ENCODE peak calls at places on chromosomes 2 and 18, in five cellular contexts. One of them, this sample, is unnamed.

GRCh38 chr2:6864251-6864758 is 1.4 kb downstream of the CMPK2 start:
- DNase-seq in esophagus squamous epithelium: no peak
- DNase-seq in ovary: no peak
- DNase-seq in cardiac fibroblast: no peak
- DNase-seq in stomach: no peak
- DNase-seq in this sample: no peak

GRCh38 chr2:70714141-70714905 is 53.7 kb downstream of the ADD2 start:
- DNase-seq in esophagus squamous epithelium: no peak
- DNase-seq in ovary: no peak
- DNase-seq in cardiac fibroblast: no peak
- DNase-seq in stomach: no peak
- DNase-seq in this sample: no peak

GRCh38 chr2:144261336-144261735 is 258.6 kb downstream of the ZEB2 start:
- DNase-seq in esophagus squamous epithelium: no peak
- DNase-seq in ovary: no peak
- DNase-seq in cardiac fibroblast: no peak
- DNase-seq in stomach: no peak
- DNase-seq in this sample: no peak

GRCh38 chr2:191625016-191625415 is 52.9 kb upstream of the NABP1 start:
- DNase-seq in esophagus squamous epithelium: no peak
- DNase-seq in ovary: no peak
- DNase-seq in cardiac fibroblast: peak; percentile 76
- DNase-seq in stomach: no peak
- DNase-seq in this sample: peak; percentile 39

GRCh38 chr2:48851161-48851560 is 95.6 kb upstream of the LHCGR start:
- DNase-seq in esophagus squamous epithelium: no peak
- DNase-seq in ovary: no peak
- DNase-seq in cardiac fibroblast: peak; percentile 32
- DNase-seq in stomach: no peak
- DNase-seq in this sample: no peak

GRCh38 chr2:152715854-152716428 is 1.3 kb downstream of the PRPF40A start:
- DNase-seq in esophagus squamous epithelium: no peak
- DNase-seq in ovary: no peak
- DNase-seq in cardiac fibroblast: peak; percentile 53
- DNase-seq in stomach: no peak
- DNase-seq in this sample: no peak

GRCh38 chr2:184040230-184040629 is 558.1 kb upstream of the ZNF804A start:
- DNase-seq in esophagus squamous epithelium: no peak
- DNase-seq in ovary: no peak
- DNase-seq in cardiac fibroblast: no peak
- DNase-seq in stomach: no peak
- DNase-seq in this sample: no peak

GRCh38 chr18:54388203-54389142 is 30.8 kb downstream of the C18orf54 start:
- DNase-seq in esophagus squamous epithelium: no peak
- DNase-seq in ovary: no peak
- DNase-seq in cardiac fibroblast: peak; percentile 91
- DNase-seq in stomach: no peak
- DNase-seq in this sample: peak; percentile 44

GRCh38 chr2:106105151-106105922 is 88.8 kb downstream of the UXS1 start:
- DNase-seq in esophagus squamous epithelium: no peak
- DNase-seq in ovary: no peak
- DNase-seq in cardiac fibroblast: no peak
- DNase-seq in stomach: no peak
- DNase-seq in this sample: no peak

GRCh38 chr18:62250475-62250874 is 63.4 kb downstream of the RELCH start:
- DNase-seq in esophagus squamous epithelium: no peak
- DNase-seq in ovary: no peak
- DNase-seq in cardiac fibroblast: no peak
- DNase-seq in stomach: no peak
- DNase-seq in this sample: no peak

GRCh38 chr18:30044496-30044895 is 998.0 kb downstream of the DSC3 start:
- DNase-seq in esophagus squamous epithelium: no peak
- DNase-seq in ovary: no peak
- DNase-seq in cardiac fibroblast: no peak
- DNase-seq in stomach: no peak
- DNase-seq in this sample: no peak
- TF ChIP-seq CTCF in esophagus squamous epithelium: no peak
- TF ChIP-seq CTCF in ovary: no peak
- TF ChIP-seq CTCF in cardiac fibroblast: no peak
- TF ChIP-seq CTCF in stomach: no peak
- TF ChIP-seq CTCF in this sample: no peak

GRCh38 chr2:5367321-5367720 is 324.9 kb upstream of the SOX11 start:
- DNase-seq in esophagus squamous epithelium: no peak
- DNase-seq in ovary: no peak
- DNase-seq in cardiac fibroblast: no peak
- DNase-seq in stomach: no peak
- DNase-seq in this sample: no peak

GRCh38 chr2:5368263-5368662 is 323.9 kb upstream of the SOX11 start:
- DNase-seq in esophagus squamous epithelium: no peak
- DNase-seq in ovary: no peak
- DNase-seq in cardiac fibroblast: no peak
- DNase-seq in stomach: no peak
- DNase-seq in this sample: no peak

GRCh38 chr2:5360081-5360480 is 332.1 kb upstream of the SOX11 start:
- DNase-seq in esophagus squamous epithelium: no peak
- DNase-seq in ovary: no peak
- DNase-seq in cardiac fibroblast: no peak
- DNase-seq in stomach: no peak
- DNase-seq in this sample: no peak

GRCh38 chr2:5364361-5364760 is 327.8 kb upstream of the SOX11 start:
- DNase-seq in esophagus squamous epithelium: no peak
- DNase-seq in ovary: no peak
- DNase-seq in cardiac fibroblast: no peak
- DNase-seq in stomach: no peak
- DNase-seq in this sample: no peak

DNA sequence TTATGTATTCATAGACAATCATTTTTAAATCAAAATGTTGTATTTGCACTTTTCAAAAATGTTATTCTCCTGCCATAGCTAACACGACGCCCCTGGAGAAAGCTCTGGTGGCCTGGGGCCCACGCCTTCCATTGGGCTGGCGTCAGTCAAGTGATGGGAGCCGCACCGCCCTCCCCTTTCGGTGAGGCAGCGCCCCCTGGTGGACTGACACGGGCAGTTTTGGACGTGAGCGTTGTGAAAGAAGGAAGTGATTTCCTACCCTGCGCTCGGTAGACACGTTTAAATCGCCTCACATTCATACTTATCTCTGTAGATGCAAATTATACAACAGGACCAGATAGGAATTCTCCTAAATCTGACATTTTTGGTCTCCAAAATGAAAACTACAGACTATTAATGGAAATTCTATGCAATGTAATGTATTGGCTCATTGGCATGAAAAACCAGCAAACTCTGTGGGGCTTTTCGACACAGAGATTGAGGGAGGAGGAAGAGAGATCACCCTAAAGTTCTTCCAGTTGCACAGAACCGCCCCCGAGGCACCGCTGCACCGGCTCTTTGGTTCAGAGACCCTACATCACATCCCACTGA is 326.2 kb upstream of the SOX11 start:
- DNase-seq in esophagus squamous epithelium: no peak
- DNase-seq in ovary: peak; percentile 24
- DNase-seq in cardiac fibroblast: peak; percentile 20
- DNase-seq in stomach: peak; percentile 68
- DNase-seq in this sample: peak; percentile 20
- TF ChIP-seq CTCF in esophagus squamous epithelium: peak; percentile 29
- TF ChIP-seq CTCF in ovary: no peak
- TF ChIP-seq CTCF in cardiac fibroblast: peak; percentile 40
- TF ChIP-seq CTCF in stomach: peak; percentile 58
- TF ChIP-seq CTCF in this sample: peak; percentile 33

DNA sequence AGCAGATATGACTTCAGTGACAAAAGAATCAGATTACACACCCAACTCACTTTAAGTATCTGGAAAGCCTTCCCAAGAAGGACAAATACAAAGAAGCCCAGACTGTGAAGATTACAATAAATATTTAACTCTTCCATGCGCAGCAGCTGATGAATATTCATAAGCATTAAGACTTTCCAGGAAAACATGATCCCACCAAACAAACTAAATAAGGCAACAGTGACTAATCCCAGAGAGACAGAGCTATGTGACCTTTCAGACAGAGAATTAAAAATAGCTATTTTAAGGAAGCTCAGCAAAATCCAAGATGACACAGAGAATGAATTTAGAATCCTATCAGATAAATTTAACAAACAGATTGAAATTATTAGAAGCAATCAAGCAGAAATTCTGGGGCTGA is 108.1 kb upstream of the UBE2E3 start:
- DNase-seq in esophagus squamous epithelium: no peak
- DNase-seq in ovary: no peak
- DNase-seq in cardiac fibroblast: peak; percentile 19
- DNase-seq in stomach: no peak
- DNase-seq in this sample: no peak
- TF ChIP-seq CTCF in esophagus squamous epithelium: no peak
- TF ChIP-seq CTCF in ovary: no peak
- TF ChIP-seq CTCF in cardiac fibroblast: no peak
- TF ChIP-seq CTCF in stomach: no peak
- TF ChIP-seq CTCF in this sample: no peak

DNA sequence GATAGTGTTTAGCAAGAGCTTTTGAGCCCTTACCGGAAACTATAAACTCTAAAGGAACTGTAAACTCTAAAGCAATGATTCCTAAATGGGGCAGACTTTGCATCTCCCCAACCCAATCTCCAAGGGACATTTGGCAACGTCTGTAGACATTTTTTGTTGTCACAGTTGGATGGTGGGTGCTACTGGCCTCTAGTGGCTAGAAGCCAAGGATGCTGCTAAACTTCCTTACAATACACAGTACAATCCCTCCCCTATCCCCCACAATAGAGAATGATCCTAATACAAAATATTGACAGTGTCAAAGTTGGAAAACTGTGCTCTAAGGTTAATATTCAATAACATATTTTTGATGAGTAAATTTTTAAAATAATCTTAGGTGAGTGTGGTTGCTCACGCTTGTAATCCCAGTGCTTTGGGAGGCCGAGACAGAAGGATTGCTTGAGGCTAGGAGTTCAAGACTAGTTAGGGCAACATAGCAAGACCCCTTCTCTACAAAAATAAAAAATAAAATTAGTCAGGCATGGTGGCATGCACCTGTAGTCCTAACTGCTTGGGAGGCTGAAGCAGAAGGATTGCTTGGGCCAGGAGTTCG is 66.7 kb downstream of the PTPN4 start:
- DNase-seq in esophagus squamous epithelium: no peak
- DNase-seq in ovary: no peak
- DNase-seq in cardiac fibroblast: peak; percentile 65
- DNase-seq in stomach: no peak
- DNase-seq in this sample: no peak
- TF ChIP-seq CTCF in esophagus squamous epithelium: peak; percentile 35
- TF ChIP-seq CTCF in ovary: no peak
- TF ChIP-seq CTCF in cardiac fibroblast: peak; percentile 68
- TF ChIP-seq CTCF in stomach: peak; percentile 13
- TF ChIP-seq CTCF in this sample: peak; percentile 80

GRCh38 chr2:99442837-99443236 is 47.0 kb downstream of the REV1 start:
- DNase-seq in esophagus squamous epithelium: no peak
- DNase-seq in ovary: no peak
- DNase-seq in cardiac fibroblast: peak; percentile 52
- DNase-seq in stomach: no peak
- DNase-seq in this sample: no peak
- TF ChIP-seq CTCF in esophagus squamous epithelium: peak; percentile 38
- TF ChIP-seq CTCF in ovary: no peak
- TF ChIP-seq CTCF in cardiac fibroblast: peak; percentile 33
- TF ChIP-seq CTCF in stomach: no peak
- TF ChIP-seq CTCF in this sample: peak; percentile 44

GRCh38 chr2:1754461-1755170 is 10.3 kb upstream of the PXDN start:
- DNase-seq in esophagus squamous epithelium: no peak
- DNase-seq in ovary: no peak
- DNase-seq in cardiac fibroblast: no peak
- DNase-seq in stomach: peak; percentile 17
- DNase-seq in this sample: no peak
- TF ChIP-seq CTCF in esophagus squamous epithelium: no peak
- TF ChIP-seq CTCF in ovary: no peak
- TF ChIP-seq CTCF in cardiac fibroblast: no peak
- TF ChIP-seq CTCF in stomach: no peak
- TF ChIP-seq CTCF in this sample: no peak

GRCh38 chr2:222319576-222320440 is 21.0 kb upstream of the PAX3 start:
- DNase-seq in esophagus squamous epithelium: no peak
- DNase-seq in ovary: no peak
- DNase-seq in cardiac fibroblast: no peak
- DNase-seq in stomach: no peak
- DNase-seq in this sample: peak; percentile 78
- TF ChIP-seq CTCF in esophagus squamous epithelium: peak; percentile 6
- TF ChIP-seq CTCF in ovary: no peak
- TF ChIP-seq CTCF in cardiac fibroblast: no peak
- TF ChIP-seq CTCF in stomach: no peak
- TF ChIP-seq CTCF in this sample: no peak

DNA sequence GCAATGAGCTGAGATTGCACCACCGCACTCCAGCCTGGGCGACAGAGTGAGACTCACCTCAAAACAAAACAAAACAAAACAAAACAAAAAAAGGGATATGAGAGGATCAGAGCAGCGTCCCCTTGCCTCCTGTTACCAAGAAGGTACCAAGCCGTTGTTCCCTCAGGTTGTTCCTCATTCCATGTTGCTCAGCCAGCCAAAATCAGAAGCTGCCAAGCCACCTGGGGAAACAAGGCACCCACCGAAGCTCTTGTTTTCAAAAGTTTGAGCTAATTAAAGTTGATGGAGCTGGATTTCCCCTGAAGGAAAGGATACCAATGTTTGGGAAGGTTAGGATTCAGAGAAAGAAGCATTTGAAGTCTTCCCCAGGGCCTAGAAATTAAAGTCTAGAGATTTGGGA is 21.8 kb upstream of the STEAP3 start:
- DNase-seq in esophagus squamous epithelium: no peak
- DNase-seq in ovary: no peak
- DNase-seq in cardiac fibroblast: no peak
- DNase-seq in stomach: no peak
- DNase-seq in this sample: no peak
- TF ChIP-seq CTCF in esophagus squamous epithelium: no peak
- TF ChIP-seq CTCF in ovary: no peak
- TF ChIP-seq CTCF in cardiac fibroblast: no peak
- TF ChIP-seq CTCF in stomach: no peak
- TF ChIP-seq CTCF in this sample: no peak

GRCh38 chr2:66587216-66587615 is 152.3 kb downstream of the MEIS1 start:
- DNase-seq in esophagus squamous epithelium: no peak
- DNase-seq in ovary: peak; percentile 38
- DNase-seq in cardiac fibroblast: peak; percentile 32
- DNase-seq in stomach: peak; percentile 45
- DNase-seq in this sample: no peak
- TF ChIP-seq CTCF in esophagus squamous epithelium: peak; percentile 6
- TF ChIP-seq CTCF in ovary: no peak
- TF ChIP-seq CTCF in cardiac fibroblast: peak; percentile 2
- TF ChIP-seq CTCF in stomach: no peak
- TF ChIP-seq CTCF in this sample: no peak

This sample was measured in GM06990.